ENCODE peak calls at places on chromosomes 12 and 14, in nine cellular contexts. P is HEK293T; D is Calu3; X is C1 segment of cervical spinal cord; T is stimulated activated CD4-positive, alpha-beta T cell treated with anti-CD3 and anti-CD28 coated beads, Interleukin-1b, Interleukin-23, amount 100 ng/mL, for 24 hours; S is KBM-7; M is T47D; R is NCI-H1048; N is EL. O is an unnamed sample.

GRCh38 chr12:52452101-52452500 is at the start of gene KRT6B:
- DNase-seq in P (no peak), D (peak; percentile 6), X (no peak), T (no peak), S (no peak), M (no peak), R (no peak), N (no peak), O (no peak)

GRCh38 chr12:132161796-132162507 is 17.7 kb downstream of the NOC4L start:
- DNase-seq in P (no peak), D (no peak), X (no peak), T (no peak), S (no peak), M (no peak), R (no peak), N (no peak), O (no peak)

GRCh38 chr12:113232787-113233585 is 11.7 kb downstream of the TPCN1 start:
- DNase-seq in P (no peak), D (no peak), X (no peak), T (peak; percentile 31), S (no peak), M (no peak), R (no peak), N (no peak), O (peak; percentile 72)

GRCh38 chr14:92500491-92500941 is 13.1 kb upstream of the RIN3 start:
- DNase-seq in P (no peak), D (no peak), X (no peak), T (no peak), S (no peak), M (no peak), R (no peak), N (no peak), O (peak; percentile 28)

GRCh38 chr12:58711968-58712367 is 208.3 kb downstream of the LRIG3 start:
- DNase-seq in P (no peak), D (no peak), X (no peak), T (no peak), S (no peak), M (no peak), R (no peak), N (peak; percentile 49), O (no peak)

GRCh38 chr12:105382771-105383632 is 52.5 kb downstream of the C12orf75 start:
- DNase-seq in P (peak; percentile 63), D (peak; percentile 63), X (no peak), T (no peak), S (peak; percentile 73), M (peak; percentile 53), R (peak; percentile 11), N (peak; percentile 75), O (no peak)

GRCh38 chr12:16607895-16608294 is 1.9 kb upstream of the LMO3 start:
- DNase-seq in P (no peak), D (no peak), X (no peak), T (no peak), S (no peak), M (no peak), R (no peak), N (no peak), O (no peak)

GRCh38 chr12:32644455-32644854 is 34.6 kb upstream of the DNM1L start:
- DNase-seq in P (no peak), D (no peak), X (no peak), T (no peak), S (peak; percentile 65), M (no peak), R (no peak), N (no peak), O (no peak)

GRCh38 chr14:80959448-80960006 is 4.1 kb downstream of the TSHR start:
- DNase-seq in P (no peak), D (no peak), X (no peak), T (peak; percentile 29), S (no peak), M (no peak), R (no peak), N (peak; percentile 3), O (no peak)

GRCh38 chr12:120983759-120984158 is 5.4 kb downstream of the HNF1A start:
- DNase-seq in P (no peak), D (no peak), X (no peak), T (no peak), S (no peak), M (no peak), R (no peak), N (no peak), O (no peak)

GRCh38 chr12:127820846-127821245 is 446.1 kb upstream of the TMEM132C start:
- DNase-seq in P (no peak), D (no peak), X (no peak), T (no peak), S (no peak), M (no peak), R (no peak), N (no peak), O (no peak)

GRCh38 chr14:76118594-76118993 is 33.1 kb upstream of the GPATCH2L start:
- DNase-seq in P (no peak), D (no peak), X (no peak), T (no peak), S (no peak), M (no peak), R (no peak), N (no peak), O (no peak)

GRCh38 chr14:24145700-24146621 is at the start of gene PSME2:
- DNase-seq in P (no peak), D (no peak), X (no peak), T (no peak), S (no peak), M (no peak), R (no peak), N (no peak), O (no peak)

GRCh38 chr12:71877335-71878121 is 38.0 kb downstream of the TBC1D15 start:
- DNase-seq in P (no peak), D (no peak), X (no peak), T (no peak), S (no peak), M (no peak), R (no peak), N (no peak), O (no peak)

GRCh38 chr12:14430394-14430986 is 65.0 kb downstream of the ATF7IP start:
- DNase-seq in P (no peak), D (no peak), X (no peak), T (no peak), S (no peak), M (no peak), R (no peak), N (no peak), O (no peak)

GRCh38 chr12:125143491-125143890 is 78.3 kb downstream of the AACS start:
- DNase-seq in P (no peak), D (no peak), X (no peak), T (no peak), S (no peak), M (no peak), R (no peak), N (peak; percentile 30), O (no peak)

GRCh38 chr12:92736605-92737004 is 33.8 kb downstream of the PLEKHG7 start:
- DNase-seq in P (no peak), D (no peak), X (no peak), T (no peak), S (no peak), M (no peak), R (no peak), N (no peak), O (no peak)

GRCh38 chr14:67973415-67973814 is 153.8 kb downstream of the RAD51B start:
- DNase-seq in P (no peak), D (no peak), X (no peak), T (no peak), S (no peak), M (no peak), R (no peak), N (no peak), O (no peak)

GRCh38 chr12:80632835-80633234 is 74.6 kb upstream of the MYF6 start:
- DNase-seq in P (peak; percentile 33), D (peak; percentile 34), X (no peak), T (no peak), S (peak; percentile 16), M (peak; percentile 27), R (no peak), N (peak; percentile 23), O (no peak)

GRCh38 chr14:93112891-93113677 is 2.6 kb downstream of the ITPK1 start:
- DNase-seq in P (peak; percentile 69), D (peak; percentile 82), X (no peak), T (peak; percentile 63), S (peak; percentile 85), M (peak; percentile 76), R (peak; percentile 44), N (peak; percentile 78), O (peak; percentile 71)

GRCh38 chr14:56949828-56950227 is 139.5 kb upstream of the OTX2 start:
- DNase-seq in P (peak; percentile 14), D (peak; percentile 33), X (no peak), T (no peak), S (no peak), M (no peak), R (no peak), N (peak; percentile 1), O (no peak)

GRCh38 chr14:95346820-95347219 is 27.1 kb upstream of the CLMN start:
- DNase-seq in P (no peak), D (no peak), X (no peak), T (no peak), S (no peak), M (no peak), R (no peak), N (no peak), O (no peak)

GRCh38 chr12:77943466-77943865 is 112.8 kb downstream of the NAV3 start:
- DNase-seq in P (no peak), D (no peak), X (no peak), T (no peak), S (no peak), M (no peak), R (no peak), N (peak; percentile 78), O (no peak)

GRCh38 chr12:2739832-2740641 is 54.7 kb upstream of the FKBP4 start:
- DNase-seq in P (no peak), D (peak; percentile 43), X (no peak), T (no peak), S (peak; percentile 30), M (peak; percentile 23), R (no peak), N (peak; percentile 45), O (peak; percentile 3)

GRCh38 chr12:125797421-125798175 is 732.4 kb downstream of the AACS start:
- DNase-seq in P (no peak), D (no peak), X (no peak), T (no peak), S (no peak), M (no peak), R (no peak), N (no peak), O (no peak)

GRCh38 chr12:89405626-89406342 is 53.5 kb upstream of the DUSP6 start:
- DNase-seq in P (no peak), D (no peak), X (no peak), T (no peak), S (no peak), M (no peak), R (no peak), N (no peak), O (no peak)

GRCh38 chr14:93059917-93060545 is 55.7 kb downstream of the ITPK1 start:
- DNase-seq in P (no peak), D (no peak), X (no peak), T (no peak), S (peak; percentile 49), M (no peak), R (no peak), N (no peak), O (no peak)

GRCh38 chr12:80580254-80580653 is 127.2 kb upstream of the MYF6 start:
- DNase-seq in P (no peak), D (no peak), X (no peak), T (no peak), S (no peak), M (no peak), R (no peak), N (peak; percentile 94), O (no peak)

GRCh38 chr14:28773917-28774691 is 7.5 kb downstream of the FOXG1 start:
- DNase-seq in P (peak; percentile 72), D (no peak), X (no peak), T (no peak), S (no peak), M (peak; percentile 94), R (peak; percentile 27), N (no peak), O (peak; percentile 73)

GRCh38 chr12:11897923-11898322 is 172.8 kb upstream of the BCL2L14 start:
- DNase-seq in P (no peak), D (no peak), X (no peak), T (no peak), S (no peak), M (no peak), R (no peak), N (no peak), O (no peak)

GRCh38 chr12:85191-85666 is 18.7 kb downstream of the IQSEC3 start:
- DNase-seq in P (no peak), D (no peak), X (no peak), T (no peak), S (no peak), M (no peak), R (no peak), N (no peak), O (peak; percentile 53)

O was measured in hypothalamus.